ENCODE peak calls at places on chromosome 19, in ten cellular contexts. One of them, this sample, is unnamed.

GRCh38 chr19:1410136-1410786 is 2.9 kb downstream of the DAZAP1 start:
- DNase-seq in HCT116: no peak
- DNase-seq in lower lobe of right lung: no peak
- DNase-seq in A549: no peak
- DNase-seq in CD8-positive, alpha-beta memory T cell: no peak
- DNase-seq in cardiac fibroblast: peak; percentile 57
- DNase-seq in AG04450: no peak
- DNase-seq in heart right ventricle: no peak
- DNase-seq in pancreas: peak; percentile 61
- DNase-seq in NB4: no peak
- DNase-seq in this sample: no peak

GRCh38 chr19:39342647-39343305 is 555 bp downstream of the SAMD4B start:
- DNase-seq in lower lobe of right lung: peak; percentile 61
- DNase-seq in heart right ventricle: peak; percentile 28
- DNase-seq in CD8-positive, alpha-beta memory T cell: no peak
- DNase-seq in cardiac fibroblast: peak; percentile 19
- DNase-seq in pancreas: no peak
- DNase-seq in AG04450: no peak
- DNase-seq in A549: no peak
- DNase-seq in HCT116: no peak
- DNase-seq in NB4: no peak
- DNase-seq in this sample: no peak

GRCh38 chr19:33916792-33917191 is 120.1 kb downstream of the KCTD15 start:
- DNase-seq in A549: no peak
- DNase-seq in NB4: no peak
- DNase-seq in pancreas: no peak
- DNase-seq in cardiac fibroblast: no peak
- DNase-seq in AG04450: no peak
- DNase-seq in HCT116: no peak
- DNase-seq in heart right ventricle: no peak
- DNase-seq in CD8-positive, alpha-beta memory T cell: no peak
- DNase-seq in lower lobe of right lung: no peak
- DNase-seq in this sample: no peak

GRCh38 chr19:48329167-48329891 is 4.0 kb downstream of the EMP3 start:
- DNase-seq in HCT116: no peak
- DNase-seq in AG04450: no peak
- DNase-seq in A549: no peak
- DNase-seq in cardiac fibroblast: peak; percentile 57
- DNase-seq in heart right ventricle: no peak
- DNase-seq in pancreas: no peak
- DNase-seq in NB4: peak; percentile 93
- DNase-seq in CD8-positive, alpha-beta memory T cell: peak; percentile 36
- DNase-seq in lower lobe of right lung: no peak
- DNase-seq in this sample: peak; percentile 77

GRCh38 chr19:50461066-50461875 is 15.0 kb upstream of the EMC10 start:
- DNase-seq in heart right ventricle: peak; percentile 44
- DNase-seq in HCT116: peak; percentile 48
- DNase-seq in NB4: peak; percentile 69
- DNase-seq in pancreas: no peak
- DNase-seq in cardiac fibroblast: peak; percentile 77
- DNase-seq in A549: peak; percentile 87
- DNase-seq in CD8-positive, alpha-beta memory T cell: peak; percentile 28
- DNase-seq in lower lobe of right lung: no peak
- DNase-seq in AG04450: peak; percentile 29
- DNase-seq in this sample: peak; percentile 89

GRCh38 chr19:42114412-42114811 is 17.8 kb downstream of the POU2F2 start:
- DNase-seq in pancreas: peak; percentile 70
- DNase-seq in CD8-positive, alpha-beta memory T cell: no peak
- DNase-seq in lower lobe of right lung: no peak
- DNase-seq in heart right ventricle: no peak
- DNase-seq in cardiac fibroblast: no peak
- DNase-seq in HCT116: no peak
- DNase-seq in NB4: no peak
- DNase-seq in A549: no peak
- DNase-seq in AG04450: no peak
- DNase-seq in this sample: peak; percentile 85

GRCh38 chr19:50341091-50341564 is 12.0 kb upstream of the KCNC3 start:
- DNase-seq in A549: no peak
- DNase-seq in cardiac fibroblast: no peak
- DNase-seq in pancreas: no peak
- DNase-seq in HCT116: no peak
- DNase-seq in heart right ventricle: no peak
- DNase-seq in AG04450: no peak
- DNase-seq in CD8-positive, alpha-beta memory T cell: no peak
- DNase-seq in NB4: peak; percentile 33
- DNase-seq in lower lobe of right lung: peak; percentile 19
- DNase-seq in this sample: peak; percentile 93

GRCh38 chr19:15249912-15250634 is 17.8 kb upstream of the EPHX3 start:
- DNase-seq in NB4: no peak
- DNase-seq in lower lobe of right lung: no peak
- DNase-seq in heart right ventricle: peak; percentile 79
- DNase-seq in HCT116: no peak
- DNase-seq in CD8-positive, alpha-beta memory T cell: no peak
- DNase-seq in AG04450: peak; percentile 82
- DNase-seq in pancreas: no peak
- DNase-seq in A549: peak; percentile 69
- DNase-seq in cardiac fibroblast: peak; percentile 92
- DNase-seq in this sample: no peak

GRCh38 chr19:42662714-42663113 is 68.0 kb upstream of the CEACAM8 start:
- DNase-seq in heart right ventricle: no peak
- DNase-seq in pancreas: no peak
- DNase-seq in CD8-positive, alpha-beta memory T cell: no peak
- DNase-seq in AG04450: no peak
- DNase-seq in NB4: no peak
- DNase-seq in lower lobe of right lung: no peak
- DNase-seq in HCT116: peak; percentile 1
- DNase-seq in cardiac fibroblast: no peak
- DNase-seq in A549: no peak
- DNase-seq in this sample: no peak

GRCh38 chr19:11868188-11868587 is 19.4 kb upstream of the ZNF69 start:
- DNase-seq in lower lobe of right lung: no peak
- DNase-seq in AG04450: no peak
- DNase-seq in A549: no peak
- DNase-seq in HCT116: no peak
- DNase-seq in pancreas: no peak
- DNase-seq in cardiac fibroblast: no peak
- DNase-seq in heart right ventricle: no peak
- DNase-seq in CD8-positive, alpha-beta memory T cell: no peak
- DNase-seq in NB4: no peak
- DNase-seq in this sample: no peak
- H3K4me3 ChIP-seq in lower lobe of right lung: no peak overlapping the region
- H3K4me3 ChIP-seq in AG04450: no peak overlapping the region
- H3K4me3 ChIP-seq in A549: no peak overlapping the region
- H3K4me3 ChIP-seq in HCT116: no peak overlapping the region
- H3K4me3 ChIP-seq in pancreas: no peak overlapping the region
- H3K4me3 ChIP-seq in cardiac fibroblast: no peak overlapping the region
- H3K4me3 ChIP-seq in heart right ventricle: no peak overlapping the region
- H3K4me3 ChIP-seq in CD8-positive, alpha-beta memory T cell: no peak overlapping the region
- H3K4me3 ChIP-seq in NB4: no peak overlapping the region
- H3K4me3 ChIP-seq in this sample: no peak overlapping the region

DNA sequence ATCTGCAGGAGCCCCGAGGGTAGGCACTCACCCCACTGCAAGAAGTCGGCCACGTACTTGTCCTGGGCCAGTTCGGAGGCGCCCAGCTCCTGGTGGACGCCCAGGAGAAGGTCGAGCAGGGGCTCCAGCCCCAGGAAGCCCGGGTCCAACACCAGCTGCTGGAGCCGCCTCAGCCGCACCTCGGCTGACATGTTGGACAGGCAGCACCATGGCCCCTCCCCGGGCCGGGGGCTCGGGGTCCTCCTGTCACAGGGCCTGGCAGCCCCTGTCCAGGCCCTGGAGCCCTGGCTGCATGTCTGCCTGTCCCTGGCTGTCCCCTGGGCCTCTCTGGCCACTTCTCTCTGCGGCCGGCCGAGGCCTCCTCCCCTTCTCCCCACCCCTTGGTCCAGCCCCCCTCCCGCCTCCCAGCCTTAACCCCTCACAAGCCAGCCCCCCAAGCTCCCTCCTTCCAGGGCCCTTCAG is at the start of gene DMPK:
- DNase-seq in HCT116: no peak
- DNase-seq in NB4: no peak
- DNase-seq in heart right ventricle: peak; percentile 73
- DNase-seq in lower lobe of right lung: no peak
- DNase-seq in pancreas: peak; percentile 72
- DNase-seq in AG04450: no peak
- DNase-seq in CD8-positive, alpha-beta memory T cell: no peak
- DNase-seq in A549: no peak
- DNase-seq in cardiac fibroblast: no peak
- DNase-seq in this sample: no peak
- H3K4me3 ChIP-seq in HCT116: peak within 1 kb of the TSS; percentile 54
- H3K4me3 ChIP-seq in NB4: no peak within 1 kb of the TSS
- H3K4me3 ChIP-seq in heart right ventricle: peak within 1 kb of the TSS; percentile 73
- H3K4me3 ChIP-seq in lower lobe of right lung: peak within 1 kb of the TSS; percentile 55
- H3K4me3 ChIP-seq in pancreas: peak within 1 kb of the TSS; percentile 38
- H3K4me3 ChIP-seq in AG04450: peak within 1 kb of the TSS; percentile 62
- H3K4me3 ChIP-seq in CD8-positive, alpha-beta memory T cell: no peak within 1 kb of the TSS
- H3K4me3 ChIP-seq in A549: peak within 1 kb of the TSS; percentile 34
- H3K4me3 ChIP-seq in cardiac fibroblast: peak within 1 kb of the TSS; percentile 33
- H3K4me3 ChIP-seq in this sample: no peak within 1 kb of the TSS

GRCh38 chr19:8655340-8655709 is 24.9 kb downstream of the NFILZ start:
- DNase-seq in pancreas: no peak
- DNase-seq in cardiac fibroblast: no peak
- DNase-seq in CD8-positive, alpha-beta memory T cell: peak; percentile 40
- DNase-seq in HCT116: no peak
- DNase-seq in NB4: peak; percentile 50
- DNase-seq in lower lobe of right lung: no peak
- DNase-seq in heart right ventricle: no peak
- DNase-seq in A549: no peak
- DNase-seq in AG04450: no peak
- DNase-seq in this sample: peak; percentile 10
- H3K4me3 ChIP-seq in pancreas: no peak overlapping the region
- H3K4me3 ChIP-seq in cardiac fibroblast: no peak overlapping the region
- H3K4me3 ChIP-seq in CD8-positive, alpha-beta memory T cell: peak overlapping the region; percentile 59
- H3K4me3 ChIP-seq in HCT116: no peak overlapping the region
- H3K4me3 ChIP-seq in NB4: no peak overlapping the region
- H3K4me3 ChIP-seq in lower lobe of right lung: no peak overlapping the region
- H3K4me3 ChIP-seq in heart right ventricle: no peak overlapping the region
- H3K4me3 ChIP-seq in A549: no peak overlapping the region
- H3K4me3 ChIP-seq in AG04450: no peak overlapping the region
- H3K4me3 ChIP-seq in this sample: no peak overlapping the region

GRCh38 chr19:18176367-18177310 is 3.0 kb downstream of the IFI30 start:
- DNase-seq in NB4: no peak
- DNase-seq in lower lobe of right lung: no peak
- DNase-seq in CD8-positive, alpha-beta memory T cell: no peak
- DNase-seq in cardiac fibroblast: no peak
- DNase-seq in A549: no peak
- DNase-seq in AG04450: no peak
- DNase-seq in pancreas: no peak
- DNase-seq in HCT116: no peak
- DNase-seq in heart right ventricle: no peak
- DNase-seq in this sample: no peak

GRCh38 chr19:18173054-18173571 is 500 bp upstream of the IFI30 start:
- DNase-seq in heart right ventricle: no peak
- DNase-seq in CD8-positive, alpha-beta memory T cell: no peak
- DNase-seq in lower lobe of right lung: peak; percentile 91
- DNase-seq in AG04450: no peak
- DNase-seq in cardiac fibroblast: peak; percentile 67
- DNase-seq in NB4: peak; percentile 75
- DNase-seq in pancreas: peak; percentile 58
- DNase-seq in HCT116: no peak
- DNase-seq in A549: no peak
- DNase-seq in this sample: peak; percentile 80

GRCh38 chr19:18173572-18174294 is at the start of gene IFI30:
- DNase-seq in cardiac fibroblast: peak; percentile 43
- DNase-seq in heart right ventricle: peak; percentile 65
- DNase-seq in lower lobe of right lung: peak; percentile 92
- DNase-seq in CD8-positive, alpha-beta memory T cell: peak; percentile 42
- DNase-seq in pancreas: peak; percentile 95
- DNase-seq in NB4: peak; percentile 54
- DNase-seq in AG04450: no peak
- DNase-seq in HCT116: no peak
- DNase-seq in A549: peak; percentile 45
- DNase-seq in this sample: peak; percentile 91

GRCh38 chr19:18172331-18173053 is 1.1 kb upstream of the IFI30 start:
- DNase-seq in A549: no peak
- DNase-seq in CD8-positive, alpha-beta memory T cell: no peak
- DNase-seq in AG04450: no peak
- DNase-seq in lower lobe of right lung: no peak
- DNase-seq in pancreas: no peak
- DNase-seq in heart right ventricle: no peak
- DNase-seq in HCT116: no peak
- DNase-seq in cardiac fibroblast: no peak
- DNase-seq in NB4: no peak
- DNase-seq in this sample: no peak

DNA sequence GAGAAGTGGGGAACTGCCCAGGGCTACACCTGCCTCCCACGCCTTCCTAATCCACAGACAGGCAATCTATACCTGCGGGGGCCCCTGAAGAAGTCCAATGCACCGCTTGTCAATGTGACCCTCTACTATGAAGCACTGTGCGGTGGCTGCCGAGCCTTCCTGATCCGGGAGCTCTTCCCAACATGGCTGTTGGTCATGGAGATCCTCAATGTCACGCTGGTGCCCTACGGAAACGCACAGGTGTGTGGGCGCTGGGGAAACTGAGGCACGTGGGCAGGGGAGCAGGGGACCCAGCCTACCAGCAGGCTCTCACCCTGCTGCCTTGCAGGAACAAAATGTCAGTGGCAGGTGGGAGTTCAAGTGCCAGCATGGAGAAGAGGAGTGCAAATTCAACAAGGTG is 1.4 kb downstream of the IFI30 start:
- DNase-seq in heart right ventricle: no peak
- DNase-seq in pancreas: no peak
- DNase-seq in lower lobe of right lung: no peak
- DNase-seq in NB4: no peak
- DNase-seq in HCT116: no peak
- DNase-seq in AG04450: no peak
- DNase-seq in CD8-positive, alpha-beta memory T cell: no peak
- DNase-seq in cardiac fibroblast: no peak
- DNase-seq in A549: no peak
- DNase-seq in this sample: no peak
- H3K4me3 ChIP-seq in heart right ventricle: peak overlapping the region; percentile 72
- H3K4me3 ChIP-seq in pancreas: no peak overlapping the region
- H3K4me3 ChIP-seq in lower lobe of right lung: peak overlapping the region; percentile 89
- H3K4me3 ChIP-seq in NB4: no peak overlapping the region
- H3K4me3 ChIP-seq in HCT116: peak overlapping the region; percentile 72
- H3K4me3 ChIP-seq in AG04450: no peak overlapping the region
- H3K4me3 ChIP-seq in CD8-positive, alpha-beta memory T cell: no peak overlapping the region
- H3K4me3 ChIP-seq in cardiac fibroblast: no peak overlapping the region
- H3K4me3 ChIP-seq in A549: no peak overlapping the region
- H3K4me3 ChIP-seq in this sample: peak overlapping the region; percentile 91

GRCh38 chr19:6276447-6276846 is 3.3 kb downstream of the MLLT1 start:
- DNase-seq in pancreas: no peak
- DNase-seq in HCT116: no peak
- DNase-seq in AG04450: no peak
- DNase-seq in lower lobe of right lung: no peak
- DNase-seq in cardiac fibroblast: peak; percentile 77
- DNase-seq in heart right ventricle: no peak
- DNase-seq in NB4: no peak
- DNase-seq in A549: no peak
- DNase-seq in CD8-positive, alpha-beta memory T cell: no peak
- DNase-seq in this sample: no peak
- H3K4me3 ChIP-seq in pancreas: no peak overlapping the region
- H3K4me3 ChIP-seq in HCT116: no peak overlapping the region
- H3K4me3 ChIP-seq in AG04450: peak overlapping the region; percentile 25
- H3K4me3 ChIP-seq in lower lobe of right lung: peak overlapping the region; percentile 6
- H3K4me3 ChIP-seq in cardiac fibroblast: no peak overlapping the region
- H3K4me3 ChIP-seq in heart right ventricle: peak overlapping the region; percentile 9
- H3K4me3 ChIP-seq in NB4: no peak overlapping the region
- H3K4me3 ChIP-seq in A549: no peak overlapping the region
- H3K4me3 ChIP-seq in CD8-positive, alpha-beta memory T cell: no peak overlapping the region
- H3K4me3 ChIP-seq in this sample: no peak overlapping the region